ENCODE peak calls at places on chromosomes 16 and 17, in four cellular contexts. U is T-helper 9 cell, Y is NCI-H2029 treated with DMSO at 0.1 percent for 48 hours, L is NCI-H1092 treated with DMSO at 0.1 percent for 48 hours. I is an unnamed sample.

GRCh38 chr17:73644145-73645049 is at the start of gene SDK2:
- DNase-seq in U (no peak), Y (no peak), L (peak), I (no peak)

GRCh38 chr16:361872-362701 is 8.3 kb downstream of the MRPL28 start:
- DNase-seq in U (peak), Y (peak), L (peak), I (peak)

GRCh38 chr17:44279586-44280344 is 11.8 kb upstream of the SLC4A1 start:
- DNase-seq in L (no peak), Y (no peak), U (no peak), I (peak)

GRCh38 chr17:492015-492399 is 139.4 kb upstream of the RPH3AL start:
- DNase-seq in Y (no peak), L (no peak), U (no peak), I (no peak)

GRCh38 chr17:48723555-48724239 is 712 bp downstream of the PRAC2 start:
- DNase-seq in L (no peak), Y (no peak), U (no peak), I (no peak)

GRCh38 chr17:951388-952132 is 28.0 kb downstream of the NXN start:
- DNase-seq in Y (no peak), U (no peak), L (no peak), I (no peak)

GRCh38 chr17:38579934-38580333 is 25.8 kb downstream of the SRCIN1 start:
- DNase-seq in U (no peak), L (peak), Y (peak), I (no peak)

GRCh38 chr17:58086953-58087352 is 3.7 kb downstream of the DYNLL2 start:
- DNase-seq in Y (no peak), L (no peak), U (no peak), I (no peak)

GRCh38 chr16:50696126-50696525 is 2.7 kb downstream of the NOD2 start:
- DNase-seq in Y (no peak), L (no peak), U (no peak), I (no peak)

GRCh38 chr17:9409430-9409829 is 166.2 kb downstream of the STX8 start:
- DNase-seq in U (no peak), Y (no peak), L (no peak), I (no peak)

GRCh38 chr17:62703269-62703775 is 75.9 kb downstream of the MRC2 start:
- DNase-seq in L (no peak), Y (no peak), U (no peak), I (no peak)

GRCh38 chr17:42647778-42648177 is 11.3 kb upstream of the TUBG2 start:
- DNase-seq in L (no peak), U (no peak), Y (no peak), I (no peak)

GRCh38 chr17:50627386-50627781 is 7.3 kb upstream of the ABCC3 start:
- DNase-seq in L (no peak), U (no peak), Y (no peak), I (no peak)

GRCh38 chr16:47787695-47788094 is 326.6 kb downstream of the PHKB start:
- DNase-seq in U (no peak), L (no peak), Y (no peak), I (no peak)

GRCh38 chr16:77679336-77679735 is 43.0 kb upstream of the NUDT7 start:
- DNase-seq in L (no peak), Y (no peak), U (no peak), I (no peak)

GRCh38 chr17:35423761-35424160 is 8.5 kb downstream of the SLFN12 start:
- DNase-seq in L (no peak), Y (no peak), U (no peak), I (no peak)

GRCh38 chr17:40443196-40443987 is at the start of gene IGFBP4:
- DNase-seq in Y (no peak), U (peak), L (peak), I (peak)

GRCh38 chr17:1347681-1348318 is 52.2 kb downstream of the YWHAE start:
- DNase-seq in U (no peak), L (no peak), Y (no peak), I (no peak)

GRCh38 chr16:89345663-89346150 is 128.2 kb downstream of the ZNF778 start:
- DNase-seq in U (no peak), L (peak), Y (no peak), I (no peak)

GRCh38 chr16:85789773-85790172 is 9.6 kb downstream of the EMC8 start:
- DNase-seq in U (no peak), Y (no peak), L (no peak), I (no peak)

GRCh38 chr16:50944431-50944830 is 202.5 kb downstream of the CYLD start:
- DNase-seq in L (no peak), Y (no peak), U (no peak), I (no peak)

GRCh38 chr17:67998466-67998865 is 2.2 kb upstream of the C17orf58 start:
- DNase-seq in Y (no peak), U (no peak), L (no peak), I (no peak)

GRCh38 chr17:57379237-57380054 is 123.1 kb downstream of the MSI2 start:
- DNase-seq in L (no peak), Y (no peak), U (no peak), I (no peak)

GRCh38 chr17:68296217-68297140 is 5.2 kb downstream of the ARSG start:
- DNase-seq in L (no peak), U (peak), Y (no peak), I (peak)

GRCh38 chr16:26561303-26561702 is 505.4 kb upstream of the C16orf82 start:
- DNase-seq in U (no peak), L (no peak), Y (no peak), I (no peak)

GRCh38 chr17:81534157-81535006 is 6.2 kb downstream of the FSCN2 start:
- DNase-seq in U (no peak), Y (no peak), L (no peak), I (no peak)

GRCh38 chr16:53609536-53609935 is 94.1 kb downstream of the RPGRIP1L start:
- DNase-seq in L (no peak), U (no peak), Y (no peak), I (no peak)

GRCh38 chr16:79998143-79998542 is 397.6 kb upstream of the MAF start:
- DNase-seq in Y (no peak), L (no peak), U (no peak), I (no peak)

GRCh38 chr17:55334881-55335523 is 70.2 kb downstream of the HLF start:
- DNase-seq in U (no peak), L (no peak), Y (no peak), I (no peak)

GRCh38 chr16:84950906-84951305 is 60.4 kb downstream of the ZDHHC7 start:
- DNase-seq in L (no peak), Y (no peak), U (no peak), I (no peak)

GRCh38 chr17:14135906-14136590 is 66.7 kb downstream of the COX10 start:
- DNase-seq in Y (no peak), U (no peak), L (no peak), I (no peak)

GRCh38 chr17:40251576-40251975 is 32.5 kb downstream of the WIPF2 start:
- DNase-seq in Y (no peak), U (no peak), L (no peak), I (no peak)

GRCh38 chr16:80775450-80775849 is 28.9 kb downstream of the CDYL2 start:
- DNase-seq in L (no peak), Y (no peak), U (no peak), I (no peak)

GRCh38 chr17:83119987-83120864 is 40.8 kb downstream of the METRNL start:
- DNase-seq in L (no peak), U (no peak), Y (no peak), I (no peak)

GRCh38 chr17:38600906-38601305 is 4.8 kb downstream of the SRCIN1 start:
- DNase-seq in Y (no peak), L (no peak), U (no peak), I (no peak)

GRCh38 chr17:76452102-76452645 is 778 bp downstream of the UBE2O start:
- DNase-seq in L (no peak), Y (no peak), U (peak), I (no peak)